ENCODE peak calls at places on chromosomes 12 and 14, in ten cellular contexts. One of them, this sample, is unnamed.

GRCh38 chr12:52903285-52903854 is 1.5 kb downstream of the KRT8 start:
- DNase-seq in effector memory CD4-positive, alpha-beta T cell: no peak
- DNase-seq in mesendoderm: peak; percentile 91
- DNase-seq in fibroblast of lung: peak; percentile 81
- DNase-seq in esophagus squamous epithelium: no peak
- DNase-seq in IMR-90: peak; percentile 53
- DNase-seq in upper lobe of right lung: peak; percentile 91
- DNase-seq in GM12878: no peak
- DNase-seq in ascending aorta: peak; percentile 21
- DNase-seq in cardiac muscle cell: peak; percentile 94
- DNase-seq in this sample: peak; percentile 78

GRCh38 chr12:57517187-57517586 is 3.1 kb downstream of the DDIT3 start:
- DNase-seq in upper lobe of right lung: no peak
- DNase-seq in cardiac muscle cell: no peak
- DNase-seq in IMR-90: peak; percentile 72
- DNase-seq in effector memory CD4-positive, alpha-beta T cell: no peak
- DNase-seq in fibroblast of lung: peak; percentile 66
- DNase-seq in mesendoderm: no peak
- DNase-seq in esophagus squamous epithelium: no peak
- DNase-seq in ascending aorta: no peak
- DNase-seq in GM12878: no peak
- DNase-seq in this sample: no peak

GRCh38 chr14:55075628-55076027 is 24.2 kb downstream of the MAPK1IP1L start:
- DNase-seq in IMR-90: peak; percentile 70
- DNase-seq in fibroblast of lung: peak; percentile 27
- DNase-seq in effector memory CD4-positive, alpha-beta T cell: no peak
- DNase-seq in mesendoderm: no peak
- DNase-seq in esophagus squamous epithelium: no peak
- DNase-seq in ascending aorta: no peak
- DNase-seq in cardiac muscle cell: no peak
- DNase-seq in GM12878: no peak
- DNase-seq in upper lobe of right lung: no peak
- DNase-seq in this sample: no peak

GRCh38 chr12:69136931-69137613 is 102.3 kb upstream of the CPSF6 start:
- DNase-seq in upper lobe of right lung: no peak
- DNase-seq in ascending aorta: no peak
- DNase-seq in cardiac muscle cell: no peak
- DNase-seq in esophagus squamous epithelium: no peak
- DNase-seq in effector memory CD4-positive, alpha-beta T cell: no peak
- DNase-seq in GM12878: no peak
- DNase-seq in mesendoderm: no peak
- DNase-seq in fibroblast of lung: no peak
- DNase-seq in IMR-90: no peak
- DNase-seq in this sample: no peak

GRCh38 chr12:91703884-91704283 is 441.8 kb downstream of the BTG1 start:
- DNase-seq in esophagus squamous epithelium: no peak
- DNase-seq in effector memory CD4-positive, alpha-beta T cell: no peak
- DNase-seq in fibroblast of lung: no peak
- DNase-seq in GM12878: no peak
- DNase-seq in ascending aorta: no peak
- DNase-seq in IMR-90: no peak
- DNase-seq in cardiac muscle cell: no peak
- DNase-seq in mesendoderm: no peak
- DNase-seq in upper lobe of right lung: no peak
- DNase-seq in this sample: no peak

GRCh38 chr12:6323340-6323994 is 13.0 kb downstream of the PLEKHG6 start:
- DNase-seq in effector memory CD4-positive, alpha-beta T cell: no peak
- DNase-seq in esophagus squamous epithelium: no peak
- DNase-seq in cardiac muscle cell: peak; percentile 59
- DNase-seq in ascending aorta: no peak
- DNase-seq in IMR-90: peak; percentile 94
- DNase-seq in upper lobe of right lung: no peak
- DNase-seq in mesendoderm: peak; percentile 99
- DNase-seq in GM12878: peak; percentile 71
- DNase-seq in fibroblast of lung: peak; percentile 94
- DNase-seq in this sample: peak; percentile 96

GRCh38 chr12:106149096-106149784 is 10.5 kb upstream of the NUAK1 start:
- DNase-seq in IMR-90: peak; percentile 18
- DNase-seq in cardiac muscle cell: peak; percentile 58
- DNase-seq in mesendoderm: peak; percentile 67
- DNase-seq in esophagus squamous epithelium: no peak
- DNase-seq in GM12878: no peak
- DNase-seq in ascending aorta: no peak
- DNase-seq in effector memory CD4-positive, alpha-beta T cell: no peak
- DNase-seq in upper lobe of right lung: no peak
- DNase-seq in fibroblast of lung: peak; percentile 39
- DNase-seq in this sample: peak; percentile 51

GRCh38 chr12:124698211-124698997 is 131.0 kb upstream of the NCOR2 start:
- DNase-seq in upper lobe of right lung: no peak
- DNase-seq in ascending aorta: no peak
- DNase-seq in cardiac muscle cell: no peak
- DNase-seq in effector memory CD4-positive, alpha-beta T cell: no peak
- DNase-seq in fibroblast of lung: no peak
- DNase-seq in esophagus squamous epithelium: no peak
- DNase-seq in mesendoderm: no peak
- DNase-seq in IMR-90: peak; percentile 19
- DNase-seq in GM12878: no peak
- DNase-seq in this sample: no peak

GRCh38 chr12:29609431-29610215 is 112.1 kb upstream of the OVCH1 start:
- DNase-seq in upper lobe of right lung: no peak
- DNase-seq in cardiac muscle cell: peak; percentile 61
- DNase-seq in esophagus squamous epithelium: no peak
- DNase-seq in fibroblast of lung: no peak
- DNase-seq in IMR-90: no peak
- DNase-seq in mesendoderm: peak; percentile 63
- DNase-seq in effector memory CD4-positive, alpha-beta T cell: no peak
- DNase-seq in GM12878: no peak
- DNase-seq in ascending aorta: no peak
- DNase-seq in this sample: no peak

GRCh38 chr12:116461060-116461459 is 98.1 kb upstream of the MAP1LC3B2 start:
- DNase-seq in cardiac muscle cell: no peak
- DNase-seq in mesendoderm: no peak
- DNase-seq in esophagus squamous epithelium: no peak
- DNase-seq in fibroblast of lung: no peak
- DNase-seq in ascending aorta: no peak
- DNase-seq in effector memory CD4-positive, alpha-beta T cell: no peak
- DNase-seq in GM12878: no peak
- DNase-seq in IMR-90: no peak
- DNase-seq in upper lobe of right lung: no peak
- DNase-seq in this sample: no peak

GRCh38 chr14:105251920-105252319 is 3.6 kb downstream of the BTBD6 start:
- DNase-seq in fibroblast of lung: no peak
- DNase-seq in upper lobe of right lung: no peak
- DNase-seq in cardiac muscle cell: no peak
- DNase-seq in effector memory CD4-positive, alpha-beta T cell: no peak
- DNase-seq in ascending aorta: no peak
- DNase-seq in mesendoderm: no peak
- DNase-seq in esophagus squamous epithelium: no peak
- DNase-seq in GM12878: no peak
- DNase-seq in IMR-90: no peak
- DNase-seq in this sample: no peak

GRCh38 chr14:35220920-35221319 is 71.3 kb upstream of the PSMA6 start:
- DNase-seq in ascending aorta: no peak
- DNase-seq in effector memory CD4-positive, alpha-beta T cell: no peak
- DNase-seq in mesendoderm: no peak
- DNase-seq in IMR-90: no peak
- DNase-seq in esophagus squamous epithelium: no peak
- DNase-seq in GM12878: no peak
- DNase-seq in fibroblast of lung: no peak
- DNase-seq in upper lobe of right lung: no peak
- DNase-seq in cardiac muscle cell: no peak
- DNase-seq in this sample: no peak

GRCh38 chr12:108356902-108357806 is 18.0 kb upstream of the CMKLR1 start:
- DNase-seq in cardiac muscle cell: no peak
- DNase-seq in effector memory CD4-positive, alpha-beta T cell: no peak
- DNase-seq in fibroblast of lung: no peak
- DNase-seq in upper lobe of right lung: no peak
- DNase-seq in GM12878: no peak
- DNase-seq in IMR-90: no peak
- DNase-seq in mesendoderm: no peak
- DNase-seq in esophagus squamous epithelium: no peak
- DNase-seq in ascending aorta: no peak
- DNase-seq in this sample: no peak

DNA sequence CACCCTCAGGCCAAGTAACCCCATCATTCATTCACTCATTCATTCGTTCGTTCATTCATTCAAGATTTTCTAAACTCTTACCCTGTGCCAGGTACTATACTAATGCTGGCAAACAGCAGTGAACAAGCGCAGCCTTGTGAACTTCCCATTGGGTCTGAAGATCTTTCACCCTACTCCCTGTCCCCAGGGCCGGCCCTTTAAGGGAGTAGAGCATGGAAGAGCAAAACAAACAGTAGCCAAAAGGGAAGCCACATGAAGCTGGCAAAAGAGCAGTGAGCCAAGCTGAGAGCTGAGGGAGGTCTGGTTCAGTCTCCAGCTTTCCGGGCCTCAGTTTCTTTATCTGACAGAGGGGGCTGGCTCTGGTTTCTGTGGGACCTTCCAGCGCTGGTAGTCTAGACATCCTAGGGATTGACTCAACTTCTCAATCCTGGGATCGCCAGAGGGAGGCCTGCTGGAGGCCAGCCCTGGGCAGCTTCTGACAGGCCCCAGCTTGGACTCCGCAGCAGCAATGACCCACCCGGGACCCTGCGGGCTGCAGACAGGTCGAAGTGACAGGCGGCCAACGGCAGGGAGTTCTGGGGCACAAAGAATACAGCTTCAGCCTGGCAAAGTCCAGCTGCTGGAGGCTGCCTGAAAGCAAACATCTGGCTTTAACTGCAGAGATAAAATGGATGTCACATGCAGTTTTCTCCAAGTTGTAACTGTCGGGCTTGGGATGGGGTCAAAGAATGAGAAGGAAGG is 27.1 kb downstream of the ACTN1 start:
- DNase-seq in fibroblast of lung: no peak
- DNase-seq in GM12878: no peak
- DNase-seq in esophagus squamous epithelium: no peak
- DNase-seq in effector memory CD4-positive, alpha-beta T cell: no peak
- DNase-seq in ascending aorta: no peak
- DNase-seq in IMR-90: no peak
- DNase-seq in cardiac muscle cell: no peak
- DNase-seq in upper lobe of right lung: no peak
- DNase-seq in mesendoderm: no peak
- DNase-seq in this sample: no peak
- H3K4me1 ChIP-seq in fibroblast of lung: peaks cover 67% of the 10 kb centered on the region
- H3K4me1 ChIP-seq in GM12878: peaks cover 9% of the 10 kb centered on the region
- H3K4me1 ChIP-seq in esophagus squamous epithelium: peaks cover 60% of the 10 kb centered on the region
- H3K4me1 ChIP-seq in effector memory CD4-positive, alpha-beta T cell: peaks cover 2% of the 10 kb centered on the region
- H3K4me1 ChIP-seq in ascending aorta: peaks cover 74% of the 10 kb centered on the region
- H3K4me1 ChIP-seq in IMR-90: peaks cover 66% of the 10 kb centered on the region
- H3K4me1 ChIP-seq in cardiac muscle cell: peaks cover 49% of the 10 kb centered on the region
- H3K4me1 ChIP-seq in upper lobe of right lung: peaks cover 81% of the 10 kb centered on the region
- H3K4me1 ChIP-seq in mesendoderm: peaks cover 14% of the 10 kb centered on the region
- H3K4me1 ChIP-seq in this sample: peaks cover 9% of the 10 kb centered on the region

DNA sequence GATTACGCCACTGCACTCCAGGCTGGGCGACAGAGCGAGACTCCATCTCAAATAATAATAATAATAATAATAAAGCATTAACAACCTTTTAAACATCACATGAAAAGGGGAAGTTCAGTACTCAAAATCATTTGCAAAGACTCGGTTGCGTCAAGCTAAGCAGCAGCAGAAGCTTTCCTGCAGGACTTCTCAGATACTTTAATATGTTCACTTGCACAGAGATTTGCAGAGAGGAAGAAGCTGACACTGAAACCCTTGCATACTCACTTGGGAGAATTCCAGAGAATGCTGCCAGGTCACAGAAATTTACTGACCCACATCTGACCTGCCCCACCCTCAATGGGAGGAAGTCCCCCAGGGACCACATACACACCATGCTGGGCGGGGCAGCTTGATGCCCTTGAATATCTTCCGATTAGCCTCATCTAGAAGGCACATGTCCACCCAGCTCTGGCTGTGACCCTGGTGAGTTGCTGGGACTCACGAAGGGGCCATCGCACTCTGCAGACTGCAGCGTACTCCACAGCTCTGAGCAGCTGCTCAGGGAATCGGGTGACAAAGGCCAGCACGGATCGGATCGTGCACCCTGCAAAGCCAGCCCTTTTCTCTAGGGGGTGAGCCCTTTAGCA is 83.3 kb downstream of the ITPK1 start:
- DNase-seq in effector memory CD4-positive, alpha-beta T cell: no peak
- DNase-seq in esophagus squamous epithelium: no peak
- DNase-seq in mesendoderm: no peak
- DNase-seq in cardiac muscle cell: no peak
- DNase-seq in fibroblast of lung: no peak
- DNase-seq in upper lobe of right lung: no peak
- DNase-seq in IMR-90: no peak
- DNase-seq in ascending aorta: no peak
- DNase-seq in GM12878: no peak
- DNase-seq in this sample: peak; percentile 24
- H3K4me1 ChIP-seq in effector memory CD4-positive, alpha-beta T cell: peaks cover 19% of the 10 kb centered on the region
- H3K4me1 ChIP-seq in esophagus squamous epithelium: peaks cover 25% of the 10 kb centered on the region
- H3K4me1 ChIP-seq in mesendoderm: peaks cover 5% of the 10 kb centered on the region
- H3K4me1 ChIP-seq in cardiac muscle cell: peaks cover 40% of the 10 kb centered on the region
- H3K4me1 ChIP-seq in fibroblast of lung: peaks cover 12% of the 10 kb centered on the region
- H3K4me1 ChIP-seq in upper lobe of right lung: peaks cover 36% of the 10 kb centered on the region
- H3K4me1 ChIP-seq in IMR-90: peaks cover 20% of the 10 kb centered on the region
- H3K4me1 ChIP-seq in ascending aorta: no peaks in the 10 kb centered on the region
- H3K4me1 ChIP-seq in GM12878: peaks cover 41% of the 10 kb centered on the region
- H3K4me1 ChIP-seq in this sample: peaks cover 20% of the 10 kb centered on the region

DNA sequence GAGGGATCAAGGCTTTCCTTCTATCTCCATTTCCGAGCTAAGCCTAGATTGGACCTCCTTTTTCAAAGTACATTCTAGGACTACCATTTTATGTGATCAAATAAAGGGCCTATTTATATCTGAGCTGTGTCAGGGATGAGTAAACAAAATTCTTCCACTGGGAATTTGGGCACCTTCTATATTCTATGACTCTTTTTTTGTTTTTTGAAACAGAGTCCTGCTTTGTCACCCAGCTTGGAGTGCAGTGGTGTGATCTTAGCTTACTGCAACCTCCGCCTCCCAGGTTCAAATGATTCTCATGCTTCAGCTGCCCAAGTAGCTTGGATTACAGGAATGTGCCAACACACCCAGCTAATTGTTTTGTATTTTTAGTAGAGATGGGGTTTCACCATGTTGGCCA is 64.8 kb downstream of the DRAM1 start:
- DNase-seq in esophagus squamous epithelium: no peak
- DNase-seq in IMR-90: no peak
- DNase-seq in effector memory CD4-positive, alpha-beta T cell: no peak
- DNase-seq in ascending aorta: no peak
- DNase-seq in mesendoderm: no peak
- DNase-seq in upper lobe of right lung: no peak
- DNase-seq in fibroblast of lung: no peak
- DNase-seq in cardiac muscle cell: no peak
- DNase-seq in GM12878: no peak
- DNase-seq in this sample: no peak
- H3K4me1 ChIP-seq in esophagus squamous epithelium: no peaks in the 10 kb centered on the region
- H3K4me1 ChIP-seq in IMR-90: peaks cover 5% of the 10 kb centered on the region
- H3K4me1 ChIP-seq in effector memory CD4-positive, alpha-beta T cell: no peaks in the 10 kb centered on the region
- H3K4me1 ChIP-seq in ascending aorta: no peaks in the 10 kb centered on the region
- H3K4me1 ChIP-seq in mesendoderm: no peaks in the 10 kb centered on the region
- H3K4me1 ChIP-seq in upper lobe of right lung: peaks cover 9% of the 10 kb centered on the region
- H3K4me1 ChIP-seq in fibroblast of lung: peaks cover 3% of the 10 kb centered on the region
- H3K4me1 ChIP-seq in cardiac muscle cell: no peaks in the 10 kb centered on the region
- H3K4me1 ChIP-seq in GM12878: peaks cover 49% of the 10 kb centered on the region
- H3K4me1 ChIP-seq in this sample: peaks cover 4% of the 10 kb centered on the region

GRCh38 chr14:103858063-103858820 is 10.9 kb upstream of the PPP1R13B start:
- DNase-seq in fibroblast of lung: no peak
- DNase-seq in ascending aorta: no peak
- DNase-seq in upper lobe of right lung: no peak
- DNase-seq in mesendoderm: peak; percentile 27
- DNase-seq in IMR-90: no peak
- DNase-seq in GM12878: no peak
- DNase-seq in effector memory CD4-positive, alpha-beta T cell: no peak
- DNase-seq in esophagus squamous epithelium: no peak
- DNase-seq in cardiac muscle cell: no peak
- DNase-seq in this sample: no peak
- H3K4me1 ChIP-seq in fibroblast of lung: no peaks in the 10 kb centered on the region
- H3K4me1 ChIP-seq in ascending aorta: no peaks in the 10 kb centered on the region
- H3K4me1 ChIP-seq in upper lobe of right lung: peaks cover 34% of the 10 kb centered on the region
- H3K4me1 ChIP-seq in mesendoderm: peaks cover 8% of the 10 kb centered on the region
- H3K4me1 ChIP-seq in IMR-90: no peaks in the 10 kb centered on the region
- H3K4me1 ChIP-seq in GM12878: no peaks in the 10 kb centered on the region
- H3K4me1 ChIP-seq in effector memory CD4-positive, alpha-beta T cell: no peaks in the 10 kb centered on the region
- H3K4me1 ChIP-seq in esophagus squamous epithelium: peaks cover 18% of the 10 kb centered on the region
- H3K4me1 ChIP-seq in cardiac muscle cell: peaks cover 19% of the 10 kb centered on the region
- H3K4me1 ChIP-seq in this sample: peaks cover 12% of the 10 kb centered on the region

This sample was measured in HAP-1.